ENCODE peak calls at places on chromosomes 3 and 15, in four cellular contexts. U is right cardiac atrium, H is adrenal gland, O is psoas muscle. Z is an unnamed sample.

GRCh38 chr3:16280671-16281070 is 15.7 kb downstream of the OXNAD1 start:
- DNase-seq in U (no peak), H (no peak), O (no peak), Z (no peak)

GRCh38 chr15:89327113-89327512 is 7.5 kb downstream of the POLG start:
- DNase-seq in U (no peak), H (no peak), O (no peak), Z (no peak)

GRCh38 chr3:42653303-42653559 is 266 bp upstream of the ZBTB47 start:
- DNase-seq in O (no peak), U (no peak), H (no peak), Z (no peak)

GRCh38 chr3:111301238-111301798 is 229.7 kb downstream of the NECTIN3 start:
- DNase-seq in U (no peak), H (no peak), O (no peak), Z (no peak)

GRCh38 chr15:70483513-70483912 is 279.8 kb downstream of the UACA start:
- DNase-seq in H (no peak), O (no peak), U (peak; percentile 1), Z (no peak)

GRCh38 chr15:71532994-71533393 is 277.4 kb upstream of the NR2E3 start:
- DNase-seq in O (no peak), H (no peak), U (no peak), Z (no peak)

GRCh38 chr15:47587938-47588817 is 129.1 kb upstream of the SEMA6D start:
- DNase-seq in O (no peak), H (no peak), U (peak; percentile 39), Z (no peak)

GRCh38 chr3:193757457-193757856 is 164.4 kb downstream of the OPA1 start:
- DNase-seq in U (no peak), O (no peak), H (no peak), Z (no peak)

GRCh38 chr15:85482896-85483295 is 102.5 kb downstream of the AKAP13 start:
- DNase-seq in U (no peak), H (no peak), O (no peak), Z (no peak)
- H3K4me1 ChIP-seq in U (peaks cover 4% of the 10 kb centered on the region), H (peaks cover 9% of the 10 kb centered on the region), O (peaks cover 13% of the 10 kb centered on the region), Z (peaks cover 17% of the 10 kb centered on the region)

GRCh38 chr3:62371032-62371734 is 2.2 kb downstream of the FEZF2 start:
- DNase-seq in U (no peak), O (no peak), H (no peak), Z (no peak)

GRCh38 chr3:62373215-62373614 is at the start of gene FEZF2:
- DNase-seq in O (no peak), H (no peak), U (no peak), Z (no peak)

GRCh38 chr3:62370112-62371031 is 3.0 kb downstream of the FEZF2 start:
- DNase-seq in U (no peak), O (no peak), H (no peak), Z (no peak)

GRCh38 chr3:62372621-62373041 is 719 bp downstream of the FEZF2 start:
- DNase-seq in O (no peak), U (no peak), H (no peak), Z (no peak)

GRCh38 chr3:62371735-62372591 is 1.4 kb downstream of the FEZF2 start:
- DNase-seq in H (no peak), O (no peak), U (no peak), Z (no peak)
- H3K4me1 ChIP-seq in H (peaks cover 19% of the 10 kb centered on the region), O (peaks cover 8% of the 10 kb centered on the region), U (no peaks in the 10 kb centered on the region), Z (peaks cover 14% of the 10 kb centered on the region)

GRCh38 chr3:66392512-66392911 is 108.3 kb downstream of the LRIG1 start:
- DNase-seq in O (no peak), H (no peak), U (no peak), Z (no peak)
- H3K4me1 ChIP-seq in O (peaks cover 20% of the 10 kb centered on the region), H (no peaks in the 10 kb centered on the region), U (peaks cover 8% of the 10 kb centered on the region), Z (no peaks in the 10 kb centered on the region)

DNA sequence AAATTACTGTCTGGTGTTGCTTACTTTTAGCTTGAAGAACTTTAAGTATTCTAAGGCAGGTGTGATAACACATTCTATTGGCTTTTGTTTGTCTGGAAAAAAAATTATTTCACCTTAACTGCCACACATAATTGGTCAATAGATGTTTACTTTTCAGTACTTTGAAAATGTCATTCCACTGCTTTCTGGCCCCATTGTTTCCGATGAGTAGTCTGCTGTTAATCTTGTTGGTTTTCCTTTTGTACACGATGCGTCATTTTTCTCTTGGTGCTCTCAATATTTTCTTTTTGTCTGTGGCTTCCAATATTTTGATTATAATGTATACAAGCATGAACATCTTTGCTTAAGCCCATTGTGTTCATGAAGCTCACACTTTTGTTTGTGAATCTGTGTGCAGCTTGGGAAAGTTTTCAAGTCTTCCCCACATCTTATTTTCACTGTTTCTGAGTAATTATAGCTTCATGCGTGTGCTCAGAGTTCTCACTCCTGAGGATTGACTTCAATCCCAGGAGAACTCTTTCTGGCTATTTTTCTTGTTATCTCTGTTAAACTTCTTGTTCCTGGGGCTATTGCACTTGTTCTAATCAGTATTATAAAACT is 664.7 kb downstream of the IGSF11 start:
- DNase-seq in H (no peak), U (no peak), O (no peak), Z (no peak)
- H3K4me1 ChIP-seq in H (no peaks in the 10 kb centered on the region), U (no peaks in the 10 kb centered on the region), O (no peaks in the 10 kb centered on the region), Z (no peaks in the 10 kb centered on the region)

GRCh38 chr3:52228751-52229291 is 3.4 kb upstream of the TLR9 start:
- DNase-seq in H (no peak), U (peak; percentile 60), O (peak; percentile 9), Z (no peak)
- H3K4me1 ChIP-seq in H (no peaks in the 10 kb centered on the region), U (no peaks in the 10 kb centered on the region), O (peaks cover 16% of the 10 kb centered on the region), Z (peaks cover 21% of the 10 kb centered on the region)

Z was measured in esophagus squamous epithelium.